ENCODE peak calls at places on chromosomes 3 and 15, in six cellular contexts. W is uterus, I is adrenal gland, Y is ovary, S is HCT116, T is IMR-90. N is an unnamed sample.
A peak's percentile ranks its signal among the peaks of the same experiment; 100 is the strongest.

GRCh38 chr3:37952564-37952963 is 38.0 kb upstream of the VILL start:
- DNase-seq in W (no peak), I (no peak), Y (no peak), S (no peak), T (peak; percentile 76), N (no peak)

GRCh38 chr3:12670365-12670764 is 6.4 kb upstream of the RAF1 start:
- DNase-seq in W (no peak), I (no peak), Y (no peak), S (no peak), T (no peak), N (no peak)

GRCh38 chr15:64150236-64150578 is 1.3 kb upstream of the SNX22 start:
- DNase-seq in W (no peak), I (no peak), Y (peak; percentile 10), S (no peak), T (no peak), N (no peak)

GRCh38 chr15:25439456-25439836 is 622 bp upstream of the UBE3A start:
- DNase-seq in W (no peak), I (peak; percentile 59), Y (no peak), S (peak; percentile 6), T (peak; percentile 10), N (peak; percentile 6)

GRCh38 chr3:183211390-183211789 is 41.7 kb upstream of the B3GNT5 start:
- DNase-seq in W (peak; percentile 42), I (peak; percentile 86), Y (no peak), S (no peak), T (no peak), N (no peak)

GRCh38 chr3:148078659-148079058 is 619.0 kb upstream of the AGTR1 start:
- DNase-seq in W (no peak), I (no peak), Y (no peak), S (no peak), T (no peak), N (no peak)

GRCh38 chr3:61667417-61668213 is 106.2 kb downstream of the PTPRG start:
- DNase-seq in W (no peak), I (no peak), Y (no peak), S (no peak), T (no peak), N (no peak)

GRCh38 chr3:38274864-38275649 is 7.0 kb upstream of the SLC22A14 start:
- DNase-seq in W (no peak), I (peak; percentile 34), Y (no peak), S (no peak), T (no peak), N (no peak)

GRCh38 chr3:87553058-87553457 is 276.7 kb upstream of the POU1F1 start:
- DNase-seq in W (no peak), I (no peak), Y (no peak), S (no peak), T (no peak), N (no peak)

GRCh38 chr3:82030932-82031331 is 269.5 kb upstream of the GBE1 start:
- DNase-seq in W (no peak), I (no peak), Y (no peak), S (no peak), T (no peak), N (no peak)

GRCh38 chr3:149941946-149942345 is 28.7 kb downstream of the PFN2 start:
- DNase-seq in W (no peak), I (no peak), Y (no peak), S (no peak), T (no peak), N (no peak)

GRCh38 chr15:69692342-69692741 is 239.7 kb downstream of the RPLP1 start:
- DNase-seq in W (no peak), I (no peak), Y (no peak), S (no peak), T (no peak), N (no peak)

GRCh38 chr3:45994661-45995369 is 809 bp downstream of the FYCO1 start:
- DNase-seq in W (peak; percentile 41), I (peak; percentile 33), Y (no peak), S (no peak), T (no peak), N (peak; percentile 36)

GRCh38 chr15:67746022-67746421 is 79.3 kb upstream of the SKOR1 start:
- DNase-seq in W (no peak), I (no peak), Y (no peak), S (no peak), T (peak; percentile 36), N (no peak)

GRCh38 chr15:80265021-80265420 is 13.0 kb upstream of the CTXND1 start:
- DNase-seq in W (no peak), I (peak; percentile 54), Y (no peak), S (no peak), T (peak; percentile 17), N (no peak)

GRCh38 chr3:37770336-37770735 is 91.3 kb upstream of the CTDSPL start:
- DNase-seq in W (no peak), I (no peak), Y (no peak), S (no peak), T (no peak), N (no peak)

GRCh38 chr3:155282416-155283091 is 10.9 kb downstream of the STRIT1 start:
- DNase-seq in W (no peak), I (no peak), Y (no peak), S (no peak), T (peak; percentile 74), N (no peak)

GRCh38 chr15:63939531-63940130 is 105.9 kb upstream of the HERC1 start:
- DNase-seq in W (peak; percentile 53), I (peak; percentile 53), Y (peak; percentile 53), S (no peak), T (peak; percentile 75), N (no peak)

GRCh38 chr3:172223870-172224269 is 184.5 kb downstream of the FNDC3B start:
- DNase-seq in W (no peak), I (no peak), Y (no peak), S (no peak), T (peak; percentile 24), N (no peak)

GRCh38 chr3:45593708-45594601 is 596 bp upstream of the LIMD1 start:
- DNase-seq in W (peak; percentile 57), I (peak; percentile 74), Y (peak; percentile 78), S (peak; percentile 47), T (peak; percentile 68), N (peak; percentile 82)

GRCh38 chr3:115448856-115449255 is 174.5 kb upstream of the GAP43 start:
- DNase-seq in W (no peak), I (no peak), Y (no peak), S (no peak), T (no peak), N (no peak)

GRCh38 chr15:85793641-85794597 is 806 bp downstream of the KLHL25 start:
- DNase-seq in W (peak; percentile 32), I (peak; percentile 48), Y (peak; percentile 60), S (no peak), T (peak; percentile 15), N (peak; percentile 53)

GRCh38 chr15:41331281-41331680 is 1.1 kb downstream of the OIP5 start:
- DNase-seq in W (no peak), I (no peak), Y (no peak), S (no peak), T (no peak), N (no peak)

GRCh38 chr15:41332788-41333527 is at the start of gene NUSAP1:
- DNase-seq in W (no peak), I (no peak), Y (no peak), S (no peak), T (no peak), N (peak; percentile 20)

GRCh38 chr15:41336549-41336948 is 3.9 kb downstream of the NUSAP1 start:
- DNase-seq in W (no peak), I (no peak), Y (no peak), S (no peak), T (no peak), N (no peak)

GRCh38 chr15:41334293-41335120 is 1.8 kb downstream of the NUSAP1 start:
- DNase-seq in W (no peak), I (no peak), Y (no peak), S (no peak), T (no peak), N (no peak)

DNA sequence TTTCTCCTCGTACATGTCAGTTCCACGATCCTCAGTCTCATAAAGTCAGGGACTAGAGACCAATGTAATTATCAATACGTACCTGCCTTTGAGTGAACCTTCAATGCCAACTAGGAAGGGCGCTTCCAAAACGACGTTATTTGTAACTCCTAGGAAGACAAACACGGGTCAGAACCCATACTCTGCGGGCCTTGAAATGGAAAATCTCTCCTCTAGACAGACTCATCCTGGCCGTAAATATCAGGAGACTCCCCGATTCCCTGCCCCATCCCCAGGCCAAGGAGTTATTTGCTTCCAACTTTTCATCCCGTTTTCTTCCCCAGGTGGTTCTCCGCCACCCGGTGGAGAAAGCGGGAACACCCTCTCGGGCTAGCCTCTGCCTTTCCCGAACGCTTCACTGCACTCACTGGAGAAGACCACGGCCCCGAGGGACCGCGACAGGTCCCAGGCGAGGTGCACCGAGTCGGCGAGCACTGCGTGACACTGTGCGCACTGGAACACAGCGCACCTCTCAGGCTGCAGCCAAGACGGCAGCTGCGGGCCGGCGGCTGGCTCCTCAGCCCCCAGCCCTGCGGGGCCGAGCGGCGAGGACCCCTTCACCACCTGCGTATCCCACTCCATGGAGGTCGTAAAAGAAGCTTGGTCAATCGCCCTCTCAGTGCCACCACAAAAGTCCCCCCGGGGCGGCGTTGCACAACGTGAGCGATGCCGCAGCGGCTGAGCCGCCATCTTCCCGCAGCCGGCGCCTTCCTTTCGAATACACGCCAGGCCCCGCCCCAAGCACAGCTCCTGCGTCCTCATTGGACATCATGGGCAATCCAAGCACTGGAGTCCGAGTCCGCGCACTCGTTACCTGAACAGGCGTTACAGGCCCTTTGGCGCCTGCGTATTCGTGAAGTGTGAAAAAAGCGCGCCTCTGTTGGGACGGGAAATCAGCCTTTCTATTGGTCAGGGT is at the start of gene OIP5:
- DNase-seq in W (peak; percentile 98), I (peak; percentile 99), Y (peak; percentile 94), S (peak; percentile 99), T (peak; percentile 100), N (peak; percentile 90)
- TF ChIP-seq POLR2A in W (no peak), I (no peak), Y (no peak), S (peak; percentile 98), T (peak; percentile 12), N (peak; percentile 96)

GRCh38 chr15:101528108-101528916 is 38.8 kb upstream of the PCSK6 start:
- DNase-seq in W (peak; percentile 43), I (no peak), Y (peak; percentile 56), S (no peak), T (no peak), N (no peak)
- TF ChIP-seq POLR2A in W (no peak), I (no peak), Y (no peak), S (no peak), T (no peak), N (no peak)

GRCh38 chr3:30605706-30606300 is 598 bp upstream of the TGFBR2 start:
- DNase-seq in W (no peak), I (no peak), Y (no peak), S (no peak), T (no peak), N (no peak)

GRCh38 chr3:30605005-30605404 is 1.4 kb upstream of the TGFBR2 start:
- DNase-seq in W (no peak), I (no peak), Y (no peak), S (no peak), T (no peak), N (no peak)

GRCh38 chr3:30607032-30607833 is 832 bp downstream of the TGFBR2 start:
- DNase-seq in W (peak; percentile 76), I (peak; percentile 66), Y (peak; percentile 67), S (no peak), T (no peak), N (peak; percentile 27)

GRCh38 chr3:30604566-30604965 is 1.8 kb upstream of the TGFBR2 start:
- DNase-seq in W (no peak), I (no peak), Y (no peak), S (no peak), T (no peak), N (no peak)

GRCh38 chr3:30606301-30607031 is at the start of gene TGFBR2:
- DNase-seq in W (peak; percentile 97), I (peak; percentile 96), Y (peak; percentile 90), S (peak; percentile 95), T (peak; percentile 99), N (peak; percentile 42)
- TF ChIP-seq POLR2A in W (peak; percentile 83), I (peak; percentile 92), Y (peak; percentile 76), S (no peak), T (peak; percentile 41), N (no peak)

GRCh38 chr3:49716169-49716568 is 3.3 kb downstream of the AMIGO3 start:
- DNase-seq in W (peak; percentile 14), I (no peak), Y (no peak), S (no peak), T (no peak), N (no peak)
- TF ChIP-seq POLR2A in W (no peak), I (no peak), Y (no peak), S (no peak), T (no peak), N (no peak)

N was measured in GM12892.